ENCODE peak calls at places on chromosomes 16 and 17, in four cellular contexts. V is DMS 273 treated with DMSO at 0.1 percent for 48 hours; F is NCI-H526 treated with DMSO at 0.1 percent for 48 hours; B is CD8-positive, alpha-beta T cell. R is an unnamed sample.

GRCh38 chr17:7580631-7581554 is 1.5 kb downstream of the CD68 start:
- DNase-seq in B (no peak), V (no peak), F (no peak), R (no peak)

GRCh38 chr16:65728172-65728571 is 606.3 kb upstream of the CDH11 start:
- DNase-seq in V (no peak), F (no peak), B (no peak), R (no peak)

GRCh38 chr16:56912746-56913703 is 18.9 kb upstream of the HERPUD1 start:
- DNase-seq in V (no peak), F (no peak), B (no peak), R (no peak)

GRCh38 chr17:21475555-21475954 is 99.4 kb downstream of the KCNJ12 start:
- DNase-seq in V (no peak), F (no peak), B (peak; percentile 25), R (no peak)

GRCh38 chr17:7215652-7216139 is 3.9 kb downstream of the DLG4 start:
- DNase-seq in F (no peak), B (no peak), V (no peak), R (no peak)

GRCh38 chr17:9054146-9054545 is 32.8 kb downstream of the NTN1 start:
- DNase-seq in V (no peak), F (no peak), B (no peak), R (no peak)

GRCh38 chr16:79211581-79211980 is 389.0 kb downstream of the MAF start:
- DNase-seq in F (no peak), B (no peak), V (no peak), R (no peak)

GRCh38 chr16:2194852-2195315 is 1.5 kb downstream of the CASKIN1 start:
- DNase-seq in B (peak; percentile 70), V (peak; percentile 34), F (peak; percentile 21), R (peak; percentile 74)

GRCh38 chr16:79182618-79183017 is 417.9 kb downstream of the MAF start:
- DNase-seq in B (no peak), F (no peak), V (no peak), R (no peak)

GRCh38 chr16:25060920-25061319 is 45.8 kb upstream of the ARHGAP17 start:
- DNase-seq in B (peak; percentile 68), V (no peak), F (no peak), R (no peak)

GRCh38 chr17:50976951-50977472 is 110.9 kb upstream of the TOB1 start:
- DNase-seq in B (no peak), F (no peak), V (no peak), R (no peak)

GRCh38 chr17:49952209-49952911 is 16.6 kb upstream of the DLX4 start:
- DNase-seq in F (peak; percentile 72), V (peak; percentile 65), B (peak; percentile 87), R (peak; percentile 49)

GRCh38 chr16:88939814-88940195 is 37.2 kb downstream of the CBFA2T3 start:
- DNase-seq in F (no peak), V (no peak), B (no peak), R (no peak)

GRCh38 chr16:88387941-88388627 is 5.3 kb downstream of the ZNF469 start:
- DNase-seq in B (no peak), V (no peak), F (peak; percentile 15), R (no peak)

GRCh38 chr17:75181608-75182318 is 996 bp downstream of the SUMO2 start:
- DNase-seq in B (peak; percentile 65), V (no peak), F (no peak), R (no peak)

GRCh38 chr16:47150067-47150466 is 6.3 kb upstream of the NETO2 start:
- DNase-seq in B (no peak), F (no peak), V (no peak), R (no peak)

GRCh38 chr17:31355935-31356334 is 34.5 kb upstream of the EVI2A start:
- DNase-seq in V (no peak), B (no peak), F (no peak), R (no peak)

GRCh38 chr17:82317394-82318168 is at the start of gene CD7:
- DNase-seq in V (no peak), F (no peak), B (peak; percentile 82), R (no peak)

GRCh38 chr16:80938035-80938927 is 68.4 kb downstream of the CMC2 start:
- DNase-seq in F (no peak), B (no peak), V (no peak), R (no peak)

GRCh38 chr16:71441348-71441781 is 489 bp downstream of the TLE7 start:
- DNase-seq in V (no peak), B (no peak), F (no peak), R (no peak)

R was measured in NCI-H2171 treated with DMSO at 0.1 percent for 48 hours.